ENCODE peak calls at places on chromosome 10, in ten cellular contexts. One of them, this sample, is unnamed.

GRCh38 chr10:48448796-48449195 is 142.3 kb downstream of the MAPK8 start:
- DNase-seq in upper lobe of left lung: no peak
- DNase-seq in Peyer's patch: no peak
- DNase-seq in IMR-90: peak
- DNase-seq in body of pancreas: no peak
- DNase-seq in spleen: peak
- DNase-seq in HCT116: no peak
- DNase-seq in testis: no peak
- DNase-seq in stomach: no peak
- DNase-seq in suprapubic skin: no peak
- DNase-seq in this sample: no peak

GRCh38 chr10:76738991-76739390 is 898.6 kb downstream of the KCNMA1 start:
- DNase-seq in stomach: no peak
- DNase-seq in suprapubic skin: no peak
- DNase-seq in body of pancreas: no peak
- DNase-seq in spleen: no peak
- DNase-seq in Peyer's patch: no peak
- DNase-seq in HCT116: no peak
- DNase-seq in IMR-90: no peak
- DNase-seq in testis: no peak
- DNase-seq in upper lobe of left lung: no peak
- DNase-seq in this sample: no peak

GRCh38 chr10:123156091-123156490 is 1.9 kb downstream of the BUB3 start:
- DNase-seq in spleen: no peak
- DNase-seq in upper lobe of left lung: no peak
- DNase-seq in suprapubic skin: no peak
- DNase-seq in stomach: no peak
- DNase-seq in testis: no peak
- DNase-seq in HCT116: no peak
- DNase-seq in IMR-90: peak
- DNase-seq in body of pancreas: no peak
- DNase-seq in Peyer's patch: no peak
- DNase-seq in this sample: no peak

GRCh38 chr10:24981161-24981710 is 28.8 kb upstream of the PRTFDC1 start:
- DNase-seq in body of pancreas: no peak
- DNase-seq in IMR-90: no peak
- DNase-seq in testis: no peak
- DNase-seq in HCT116: no peak
- DNase-seq in suprapubic skin: no peak
- DNase-seq in Peyer's patch: no peak
- DNase-seq in stomach: no peak
- DNase-seq in upper lobe of left lung: no peak
- DNase-seq in spleen: no peak
- DNase-seq in this sample: no peak

GRCh38 chr10:112362833-112363232 is 11.1 kb upstream of the ACSL5 start:
- DNase-seq in IMR-90: no peak
- DNase-seq in upper lobe of left lung: no peak
- DNase-seq in testis: peak
- DNase-seq in Peyer's patch: no peak
- DNase-seq in stomach: no peak
- DNase-seq in spleen: no peak
- DNase-seq in HCT116: no peak
- DNase-seq in suprapubic skin: no peak
- DNase-seq in body of pancreas: no peak
- DNase-seq in this sample: no peak

GRCh38 chr10:6423004-6423403 is 157.1 kb downstream of the PRKCQ start:
- DNase-seq in testis: no peak
- DNase-seq in Peyer's patch: no peak
- DNase-seq in stomach: no peak
- DNase-seq in upper lobe of left lung: no peak
- DNase-seq in IMR-90: peak
- DNase-seq in body of pancreas: no peak
- DNase-seq in spleen: no peak
- DNase-seq in HCT116: no peak
- DNase-seq in suprapubic skin: no peak
- DNase-seq in this sample: no peak

GRCh38 chr10:35216303-35216905 is 89.8 kb downstream of the CREM start:
- DNase-seq in testis: peak
- DNase-seq in spleen: no peak
- DNase-seq in HCT116: no peak
- DNase-seq in Peyer's patch: no peak
- DNase-seq in IMR-90: peak
- DNase-seq in body of pancreas: no peak
- DNase-seq in suprapubic skin: no peak
- DNase-seq in upper lobe of left lung: peak
- DNase-seq in stomach: peak
- DNase-seq in this sample: no peak

GRCh38 chr10:69317175-69318086 is 39.1 kb downstream of the HK1 start:
- DNase-seq in IMR-90: no peak
- DNase-seq in upper lobe of left lung: no peak
- DNase-seq in HCT116: no peak
- DNase-seq in suprapubic skin: no peak
- DNase-seq in spleen: peak
- DNase-seq in Peyer's patch: peak
- DNase-seq in stomach: no peak
- DNase-seq in testis: no peak
- DNase-seq in body of pancreas: no peak
- DNase-seq in this sample: peak

GRCh38 chr10:73983096-73984047 is 14.5 kb upstream of the VCL start:
- DNase-seq in stomach: no peak
- DNase-seq in Peyer's patch: no peak
- DNase-seq in body of pancreas: no peak
- DNase-seq in HCT116: no peak
- DNase-seq in suprapubic skin: no peak
- DNase-seq in spleen: no peak
- DNase-seq in upper lobe of left lung: no peak
- DNase-seq in IMR-90: no peak
- DNase-seq in testis: no peak
- DNase-seq in this sample: no peak

GRCh38 chr10:75235375-75236177 is at the start of gene COMTD1:
- DNase-seq in suprapubic skin: peak
- DNase-seq in body of pancreas: peak
- DNase-seq in Peyer's patch: peak
- DNase-seq in stomach: peak
- DNase-seq in HCT116: peak
- DNase-seq in spleen: peak
- DNase-seq in upper lobe of left lung: peak
- DNase-seq in IMR-90: peak
- DNase-seq in testis: peak
- DNase-seq in this sample: peak
- TF ChIP-seq POLR2A in suprapubic skin: no peak
- TF ChIP-seq POLR2A in body of pancreas: no peak
- TF ChIP-seq POLR2A in Peyer's patch: peak
- TF ChIP-seq POLR2A in stomach: no peak
- TF ChIP-seq POLR2A in HCT116: no peak
- TF ChIP-seq POLR2A in spleen: peak
- TF ChIP-seq POLR2A in upper lobe of left lung: peak
- TF ChIP-seq POLR2A in IMR-90: peak
- TF ChIP-seq POLR2A in testis: no peak
- TF ChIP-seq POLR2A in this sample: no peak

GRCh38 chr10:4708123-4708759 is 117.8 kb upstream of the AKR1E2 start:
- DNase-seq in suprapubic skin: no peak
- DNase-seq in stomach: no peak
- DNase-seq in spleen: no peak
- DNase-seq in upper lobe of left lung: no peak
- DNase-seq in HCT116: no peak
- DNase-seq in body of pancreas: no peak
- DNase-seq in Peyer's patch: no peak
- DNase-seq in IMR-90: no peak
- DNase-seq in testis: no peak
- DNase-seq in this sample: peak

GRCh38 chr10:4699950-4700730 is 125.9 kb upstream of the AKR1E2 start:
- DNase-seq in body of pancreas: no peak
- DNase-seq in HCT116: no peak
- DNase-seq in testis: no peak
- DNase-seq in spleen: no peak
- DNase-seq in Peyer's patch: no peak
- DNase-seq in suprapubic skin: no peak
- DNase-seq in IMR-90: no peak
- DNase-seq in stomach: no peak
- DNase-seq in upper lobe of left lung: no peak
- DNase-seq in this sample: no peak

GRCh38 chr10:4701016-4701415 is 125.0 kb upstream of the AKR1E2 start:
- DNase-seq in Peyer's patch: no peak
- DNase-seq in IMR-90: no peak
- DNase-seq in stomach: no peak
- DNase-seq in HCT116: no peak
- DNase-seq in body of pancreas: no peak
- DNase-seq in testis: no peak
- DNase-seq in suprapubic skin: no peak
- DNase-seq in spleen: no peak
- DNase-seq in upper lobe of left lung: no peak
- DNase-seq in this sample: no peak

DNA sequence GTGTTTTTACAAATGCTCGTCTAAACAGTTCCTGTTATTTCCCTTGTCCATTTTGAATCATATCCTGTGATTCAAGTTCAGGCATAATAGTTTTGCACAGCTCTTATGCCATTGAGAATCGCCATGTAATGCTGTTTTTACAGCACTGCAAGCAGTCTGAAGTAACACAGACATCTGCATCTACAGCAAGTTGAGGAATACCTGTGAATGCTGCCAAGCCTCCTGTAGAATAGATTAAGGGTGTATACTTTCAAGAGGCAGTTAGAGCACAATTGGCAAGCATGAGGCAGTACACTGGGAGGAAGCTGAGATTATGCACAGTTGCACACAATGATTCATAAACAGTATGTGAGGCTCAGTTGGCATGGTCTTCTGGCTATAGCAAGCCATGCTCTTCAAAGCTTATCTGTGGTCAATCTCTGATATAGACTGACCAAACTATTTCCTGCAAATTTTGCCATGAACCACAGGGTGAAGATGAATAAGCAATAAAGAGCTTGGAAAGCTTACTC is 121.9 kb upstream of the AKR1E2 start:
- DNase-seq in testis: no peak
- DNase-seq in body of pancreas: no peak
- DNase-seq in IMR-90: peak
- DNase-seq in spleen: no peak
- DNase-seq in stomach: no peak
- DNase-seq in suprapubic skin: no peak
- DNase-seq in Peyer's patch: no peak
- DNase-seq in HCT116: peak
- DNase-seq in upper lobe of left lung: no peak
- DNase-seq in this sample: no peak
- TF ChIP-seq POLR2A in testis: no peak
- TF ChIP-seq POLR2A in body of pancreas: no peak
- TF ChIP-seq POLR2A in IMR-90: no peak
- TF ChIP-seq POLR2A in spleen: no peak
- TF ChIP-seq POLR2A in stomach: no peak
- TF ChIP-seq POLR2A in suprapubic skin: no peak
- TF ChIP-seq POLR2A in Peyer's patch: no peak
- TF ChIP-seq POLR2A in HCT116: no peak
- TF ChIP-seq POLR2A in upper lobe of left lung: no peak
- TF ChIP-seq POLR2A in this sample: no peak

GRCh38 chr10:88062385-88062784 is 199.0 kb downstream of the PTEN start:
- DNase-seq in suprapubic skin: no peak
- DNase-seq in upper lobe of left lung: peak
- DNase-seq in spleen: no peak
- DNase-seq in HCT116: no peak
- DNase-seq in testis: no peak
- DNase-seq in IMR-90: peak
- DNase-seq in Peyer's patch: no peak
- DNase-seq in body of pancreas: no peak
- DNase-seq in stomach: no peak
- DNase-seq in this sample: no peak
- TF ChIP-seq POLR2A in suprapubic skin: no peak
- TF ChIP-seq POLR2A in upper lobe of left lung: no peak
- TF ChIP-seq POLR2A in spleen: no peak
- TF ChIP-seq POLR2A in HCT116: no peak
- TF ChIP-seq POLR2A in testis: no peak
- TF ChIP-seq POLR2A in IMR-90: no peak
- TF ChIP-seq POLR2A in Peyer's patch: no peak
- TF ChIP-seq POLR2A in body of pancreas: no peak
- TF ChIP-seq POLR2A in stomach: no peak
- TF ChIP-seq POLR2A in this sample: no peak

GRCh38 chr10:43136432-43136831 is 1.8 kb upstream of the CSGALNACT2 start:
- DNase-seq in upper lobe of left lung: no peak
- DNase-seq in IMR-90: no peak
- DNase-seq in Peyer's patch: no peak
- DNase-seq in testis: no peak
- DNase-seq in HCT116: no peak
- DNase-seq in stomach: no peak
- DNase-seq in suprapubic skin: no peak
- DNase-seq in body of pancreas: no peak
- DNase-seq in spleen: no peak
- DNase-seq in this sample: no peak

GRCh38 chr10:43136995-43137700 is 1.1 kb upstream of the CSGALNACT2 start:
- DNase-seq in Peyer's patch: no peak
- DNase-seq in body of pancreas: no peak
- DNase-seq in HCT116: no peak
- DNase-seq in suprapubic skin: no peak
- DNase-seq in testis: peak
- DNase-seq in stomach: no peak
- DNase-seq in upper lobe of left lung: no peak
- DNase-seq in spleen: peak
- DNase-seq in IMR-90: peak
- DNase-seq in this sample: no peak

GRCh38 chr10:43138757-43139241 is 554 bp downstream of the CSGALNACT2 start:
- DNase-seq in stomach: no peak
- DNase-seq in HCT116: no peak
- DNase-seq in suprapubic skin: no peak
- DNase-seq in body of pancreas: no peak
- DNase-seq in spleen: peak
- DNase-seq in Peyer's patch: peak
- DNase-seq in testis: peak
- DNase-seq in IMR-90: peak
- DNase-seq in upper lobe of left lung: no peak
- DNase-seq in this sample: peak

GRCh38 chr10:43137701-43137970 is 609 bp upstream of the CSGALNACT2 start:
- DNase-seq in IMR-90: peak
- DNase-seq in HCT116: no peak
- DNase-seq in testis: peak
- DNase-seq in suprapubic skin: no peak
- DNase-seq in spleen: peak
- DNase-seq in stomach: no peak
- DNase-seq in upper lobe of left lung: peak
- DNase-seq in body of pancreas: no peak
- DNase-seq in Peyer's patch: peak
- DNase-seq in this sample: peak

DNA sequence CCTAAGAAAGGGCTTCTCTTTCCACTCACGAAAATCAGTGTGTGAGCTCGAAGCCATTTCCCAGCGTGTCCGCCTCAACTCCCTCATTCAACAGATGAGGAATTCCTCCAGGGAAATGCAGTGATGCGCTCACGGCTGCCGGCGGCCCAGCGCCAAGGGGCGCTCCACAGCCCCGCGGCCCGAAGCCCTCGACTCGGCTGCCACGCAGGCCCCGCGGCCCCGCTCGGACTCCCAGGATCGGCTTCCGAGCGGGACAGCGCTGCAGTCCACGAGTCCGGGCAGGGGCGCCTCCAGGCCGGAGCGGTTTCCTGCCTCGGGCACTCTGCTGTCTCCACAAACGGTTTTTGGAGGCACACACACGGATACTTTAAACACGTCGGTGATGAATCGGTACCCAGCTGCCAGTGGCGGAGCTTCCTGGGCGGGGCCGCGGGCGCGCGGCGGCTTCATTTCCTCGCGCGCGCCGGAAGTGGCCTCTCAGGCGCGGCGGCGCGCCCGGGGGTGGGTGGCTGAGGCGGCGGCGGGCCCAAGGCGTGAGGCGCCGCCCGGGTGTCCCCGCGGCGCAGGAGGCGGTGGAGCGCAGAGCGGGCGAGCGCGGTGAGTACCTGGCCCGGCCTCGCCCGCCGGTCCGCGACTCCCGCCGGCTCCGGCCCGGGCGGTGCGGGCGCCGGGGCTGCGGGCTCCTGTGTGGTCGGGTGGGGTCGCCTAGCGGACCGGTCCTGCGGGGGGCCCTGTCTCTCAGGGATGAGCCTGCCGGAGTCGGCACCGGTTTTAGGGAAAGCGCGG is at the start of gene CSGALNACT2:
- DNase-seq in IMR-90: peak
- DNase-seq in Peyer's patch: peak
- DNase-seq in suprapubic skin: peak
- DNase-seq in testis: peak
- DNase-seq in upper lobe of left lung: peak
- DNase-seq in spleen: peak
- DNase-seq in stomach: peak
- DNase-seq in HCT116: peak
- DNase-seq in body of pancreas: peak
- DNase-seq in this sample: peak
- TF ChIP-seq POLR2A in IMR-90: peak
- TF ChIP-seq POLR2A in Peyer's patch: peak
- TF ChIP-seq POLR2A in suprapubic skin: peak
- TF ChIP-seq POLR2A in testis: peak
- TF ChIP-seq POLR2A in upper lobe of left lung: peak
- TF ChIP-seq POLR2A in spleen: peak
- TF ChIP-seq POLR2A in stomach: no peak
- TF ChIP-seq POLR2A in HCT116: no peak
- TF ChIP-seq POLR2A in body of pancreas: peak
- TF ChIP-seq POLR2A in this sample: peak

This sample was measured in erythroblast.